ENCODE peak calls at places on chromosomes 4 and X, in six cellular contexts. I, N, T, W, U and B are unnamed samples.
A peak's percentile ranks its signal among the peaks of the same experiment; 100 is the strongest.

GRCh38 chrX:68826113-68826980 is 2.5 kb upstream of the EFNB1 start:
- DNase-seq in I (no peak), N (no peak), T (no peak), W (peak; percentile 23), U (no peak), B (no peak)

GRCh38 chrX:67523002-67523711 is 20.7 kb upstream of the AR start:
- DNase-seq in I (no peak), N (no peak), T (no peak), W (no peak), U (no peak), B (no peak)

GRCh38 chr4:140135529-140136021 is 18.4 kb downstream of the MAML3 start:
- DNase-seq in I (no peak), N (no peak), T (no peak), W (peak; percentile 55), U (peak; percentile 53), B (peak; percentile 67)

GRCh38 chrX:23598561-23598960 is 68.7 kb upstream of the PRDX4 start:
- DNase-seq in I (no peak), N (no peak), T (no peak), W (no peak), U (no peak), B (no peak)

GRCh38 chrX:17007134-17007768 is 60.8 kb downstream of the REPS2 start:
- DNase-seq in I (no peak), N (no peak), T (peak; percentile 52), W (peak; percentile 14), U (peak; percentile 6), B (peak; percentile 31)

GRCh38 chrX:115226929-115227328 is 7.0 kb downstream of the LRCH2 start:
- DNase-seq in I (no peak), N (no peak), T (peak; percentile 61), W (peak; percentile 48), U (no peak), B (peak; percentile 17)

GRCh38 chr4:3297066-3297859 is 4.4 kb downstream of the RGS12 start:
- DNase-seq in I (no peak), N (no peak), T (no peak), W (no peak), U (no peak), B (no peak)

GRCh38 chrX:112197845-112198244 is 115.3 kb upstream of the TRPC5 start:
- DNase-seq in I (no peak), N (no peak), T (no peak), W (no peak), U (no peak), B (no peak)

GRCh38 chrX:30995705-30996104 is 76.1 kb downstream of the FTHL17 start:
- DNase-seq in I (no peak), N (no peak), T (no peak), W (no peak), U (no peak), B (no peak)

GRCh38 chr4:94305468-94306225 is 37.0 kb downstream of the HPGDS start:
- DNase-seq in I (no peak), N (no peak), T (no peak), W (no peak), U (no peak), B (no peak)

GRCh38 chr4:7434141-7434765 is 477 bp downstream of the PSAPL1 start:
- DNase-seq in I (no peak), N (no peak), T (no peak), W (no peak), U (no peak), B (no peak)

GRCh38 chrX:7586126-7586525 is 256.8 kb upstream of the VCX start:
- DNase-seq in I (no peak), N (no peak), T (peak; percentile 5), W (no peak), U (no peak), B (peak; percentile 30)

GRCh38 chrX:51420610-51421009 is 75.8 kb downstream of the NUDT11 start:
- DNase-seq in I (no peak), N (peak; percentile 33), T (peak; percentile 63), W (peak; percentile 6), U (no peak), B (peak; percentile 11)